ENCODE peak calls at places on chromosomes 6 and 20, in four cellular contexts. N is NCI-H1092 treated with DMSO at 0.1 percent for 48 hours, T is mucosa of descending colon, W is Daoy. G is an unnamed sample.

GRCh38 chr6:12012231-12012565 is at the start of gene HIVEP1:
- DNase-seq in N (no peak), T (peak), W (no peak), G (no peak)

GRCh38 chr6:27871919-27872633 is 40.1 kb downstream of the OR2B2 start:
- DNase-seq in N (peak), T (peak), W (peak), G (peak)

GRCh38 chr6:19757036-19757435 is 80.1 kb upstream of the ID4 start:
- DNase-seq in N (no peak), T (no peak), W (peak), G (no peak)

GRCh38 chr6:135291288-135292116 is 110.4 kb downstream of the MYB start:
- DNase-seq in N (no peak), T (no peak), W (peak), G (no peak)

GRCh38 chr6:121645100-121645745 is 209.8 kb downstream of the GJA1 start:
- DNase-seq in N (no peak), T (no peak), W (peak), G (no peak)

GRCh38 chr6:5979650-5980427 is 26.9 kb downstream of the NRN1 start:
- DNase-seq in N (no peak), T (no peak), W (peak), G (no peak)

GRCh38 chr6:148750826-148751225 is 4.0 kb downstream of the UST start:
- DNase-seq in N (no peak), T (no peak), W (peak), G (no peak)

GRCh38 chr20:64210661-64211369 is 44.7 kb upstream of the PCMTD2 start:
- DNase-seq in N (no peak), T (no peak), W (no peak), G (no peak)

GRCh38 chr20:58233881-58234528 is 5.6 kb upstream of the ANKRD60 start:
- DNase-seq in N (no peak), T (peak), W (peak), G (no peak)

GRCh38 chr6:73873081-73873480 is 177.1 kb downstream of the CD109 start:
- DNase-seq in N (no peak), T (no peak), W (no peak), G (no peak)

GRCh38 chr6:112939543-112939942 is 592.4 kb downstream of the RFPL4B start:
- DNase-seq in N (peak), T (no peak), W (no peak), G (no peak)

GRCh38 chr6:63452117-63452516 is 120.2 kb upstream of the LOC128125822 start:
- DNase-seq in N (no peak), T (peak), W (no peak), G (no peak)

GRCh38 chr20:16553684-16554083 is 19.6 kb downstream of the KIF16B start:
- DNase-seq in N (no peak), T (no peak), W (no peak), G (no peak)

GRCh38 chr20:59645761-59646171 is 41.4 kb downstream of the PHACTR3 start:
- DNase-seq in N (no peak), T (no peak), W (no peak), G (no peak)

GRCh38 chr20:62448038-62448437 is 20.7 kb upstream of the RBBP8NL start:
- DNase-seq in N (no peak), T (no peak), W (no peak), G (no peak)

GRCh38 chr20:21808863-21809664 is 103.6 kb downstream of the PAX1 start:
- DNase-seq in N (peak), T (peak), W (peak), G (peak)

GRCh38 chr6:151690768-151691562 is 116.5 kb upstream of the ESR1 start:
- DNase-seq in N (no peak), T (peak), W (peak), G (no peak)

GRCh38 chr6:6191909-6192308 is 128.6 kb downstream of the F13A1 start:
- DNase-seq in N (no peak), T (no peak), W (no peak), G (no peak)

GRCh38 chr6:38212579-38212978 is 393.1 kb downstream of the ZFAND3 start:
- DNase-seq in N (peak), T (no peak), W (peak), G (peak)

GRCh38 chr6:13998356-13998755 is 73.6 kb downstream of the RNF182 start:
- DNase-seq in N (no peak), T (no peak), W (peak), G (no peak)

GRCh38 chr20:23156842-23157423 is 70.8 kb upstream of the CD93 start:
- DNase-seq in N (no peak), T (no peak), W (no peak), G (no peak)

GRCh38 chr6:24205020-24205492 is 79.0 kb downstream of the NRSN1 start:
- DNase-seq in N (peak), T (peak), W (peak), G (peak)